ENCODE peak calls at places on chromosomes 11 and 22, in five cellular contexts. One of them, this sample, is unnamed.

GRCh38 chr22:36510966-36511881 is 4.4 kb upstream of the FOXRED2 start:
- DNase-seq in brain microvascular endothelial cell: peak; percentile 51
- DNase-seq in cardiac fibroblast: peak; percentile 67
- DNase-seq in Calu3: peak; percentile 46
- DNase-seq in hepatocyte: peak; percentile 74
- DNase-seq in this sample: no peak

GRCh38 chr11:44709966-44710365 is 16.8 kb upstream of the TSPAN18 start:
- DNase-seq in brain microvascular endothelial cell: no peak
- DNase-seq in cardiac fibroblast: peak; percentile 27
- DNase-seq in Calu3: no peak
- DNase-seq in hepatocyte: no peak
- DNase-seq in this sample: no peak

GRCh38 chr11:6418199-6418957 is 516 bp downstream of the APBB1 start:
- DNase-seq in Calu3: no peak
- DNase-seq in hepatocyte: peak; percentile 50
- DNase-seq in brain microvascular endothelial cell: no peak
- DNase-seq in cardiac fibroblast: no peak
- DNase-seq in this sample: no peak

GRCh38 chr22:49793871-49794270 is 33.8 kb downstream of the BRD1 start:
- DNase-seq in Calu3: no peak
- DNase-seq in cardiac fibroblast: no peak
- DNase-seq in hepatocyte: no peak
- DNase-seq in brain microvascular endothelial cell: no peak
- DNase-seq in this sample: no peak

GRCh38 chr22:26784772-26785171 is 127.4 kb downstream of the MIAT start:
- DNase-seq in brain microvascular endothelial cell: no peak
- DNase-seq in cardiac fibroblast: no peak
- DNase-seq in Calu3: no peak
- DNase-seq in hepatocyte: no peak
- DNase-seq in this sample: no peak

GRCh38 chr11:20611892-20612291 is 12.5 kb downstream of the SLC6A5 start:
- DNase-seq in hepatocyte: no peak
- DNase-seq in cardiac fibroblast: peak; percentile 76
- DNase-seq in brain microvascular endothelial cell: no peak
- DNase-seq in Calu3: no peak
- DNase-seq in this sample: no peak

GRCh38 chr11:27087425-27087824 is 46.8 kb downstream of the BBOX1 start:
- DNase-seq in cardiac fibroblast: peak; percentile 4
- DNase-seq in hepatocyte: no peak
- DNase-seq in Calu3: no peak
- DNase-seq in brain microvascular endothelial cell: peak; percentile 20
- DNase-seq in this sample: no peak

GRCh38 chr11:83687787-83688186 is 401.6 kb upstream of the CCDC90B start:
- DNase-seq in Calu3: no peak
- DNase-seq in brain microvascular endothelial cell: no peak
- DNase-seq in cardiac fibroblast: no peak
- DNase-seq in hepatocyte: no peak
- DNase-seq in this sample: no peak

GRCh38 chr11:64266339-64266738 is 15.0 kb downstream of the PLCB3 start:
- DNase-seq in Calu3: no peak
- DNase-seq in cardiac fibroblast: peak; percentile 64
- DNase-seq in brain microvascular endothelial cell: peak; percentile 45
- DNase-seq in hepatocyte: no peak
- DNase-seq in this sample: no peak

GRCh38 chr11:125476721-125477120 is 19.3 kb downstream of the FEZ1 start:
- DNase-seq in cardiac fibroblast: no peak
- DNase-seq in brain microvascular endothelial cell: no peak
- DNase-seq in Calu3: no peak
- DNase-seq in hepatocyte: no peak
- DNase-seq in this sample: no peak

GRCh38 chr22:29890760-29891159 is 7.8 kb downstream of the MTMR3 start:
- DNase-seq in hepatocyte: no peak
- DNase-seq in cardiac fibroblast: no peak
- DNase-seq in brain microvascular endothelial cell: no peak
- DNase-seq in Calu3: no peak
- DNase-seq in this sample: no peak

GRCh38 chr11:7582338-7582985 is 68.7 kb downstream of the PPFIBP2 start:
- DNase-seq in hepatocyte: no peak
- DNase-seq in cardiac fibroblast: no peak
- DNase-seq in brain microvascular endothelial cell: no peak
- DNase-seq in Calu3: no peak
- DNase-seq in this sample: no peak

GRCh38 chr11:125262194-125262824 is 97.8 kb downstream of the PKNOX2 start:
- DNase-seq in cardiac fibroblast: no peak
- DNase-seq in brain microvascular endothelial cell: no peak
- DNase-seq in Calu3: no peak
- DNase-seq in hepatocyte: peak; percentile 33
- DNase-seq in this sample: no peak

GRCh38 chr22:29319072-29319471 is 3.6 kb upstream of the RASL10A start:
- DNase-seq in brain microvascular endothelial cell: no peak
- DNase-seq in cardiac fibroblast: no peak
- DNase-seq in Calu3: no peak
- DNase-seq in hepatocyte: no peak
- DNase-seq in this sample: no peak

GRCh38 chr11:78869293-78869692 is 294.6 kb upstream of the NARS2 start:
- DNase-seq in brain microvascular endothelial cell: no peak
- DNase-seq in cardiac fibroblast: no peak
- DNase-seq in hepatocyte: no peak
- DNase-seq in Calu3: no peak
- DNase-seq in this sample: no peak

GRCh38 chr11:31160504-31161422 is 208.8 kb downstream of the DCDC1 start:
- DNase-seq in cardiac fibroblast: peak; percentile 2
- DNase-seq in Calu3: no peak
- DNase-seq in hepatocyte: no peak
- DNase-seq in brain microvascular endothelial cell: no peak
- DNase-seq in this sample: no peak

GRCh38 chr11:6443269-6444003 is 2.6 kb upstream of the HPX start:
- DNase-seq in brain microvascular endothelial cell: peak; percentile 40
- DNase-seq in hepatocyte: peak; percentile 74
- DNase-seq in cardiac fibroblast: peak; percentile 60
- DNase-seq in Calu3: peak; percentile 61
- DNase-seq in this sample: peak; percentile 77

GRCh38 chr11:106461839-106462545 is 384.5 kb downstream of the AASDHPPT start:
- DNase-seq in brain microvascular endothelial cell: peak; percentile 75
- DNase-seq in hepatocyte: no peak
- DNase-seq in cardiac fibroblast: no peak
- DNase-seq in Calu3: no peak
- DNase-seq in this sample: no peak

GRCh38 chr11:11624926-11625325 is 3.1 kb upstream of the GALNT18 start:
- DNase-seq in Calu3: no peak
- DNase-seq in cardiac fibroblast: no peak
- DNase-seq in brain microvascular endothelial cell: no peak
- DNase-seq in hepatocyte: no peak
- DNase-seq in this sample: no peak

GRCh38 chr22:31830721-31831070 is 76.9 kb downstream of the DEPDC5 start:
- DNase-seq in hepatocyte: no peak
- DNase-seq in Calu3: no peak
- DNase-seq in brain microvascular endothelial cell: no peak
- DNase-seq in cardiac fibroblast: no peak
- DNase-seq in this sample: no peak

GRCh38 chr11:102010776-102011500 is 36.3 kb upstream of the CFAP300 start:
- DNase-seq in Calu3: peak; percentile 75
- DNase-seq in cardiac fibroblast: peak; percentile 94
- DNase-seq in brain microvascular endothelial cell: peak; percentile 89
- DNase-seq in hepatocyte: peak; percentile 89
- DNase-seq in this sample: no peak

GRCh38 chr11:68750197-68750987 is 928 bp downstream of the TESMIN start:
- DNase-seq in cardiac fibroblast: no peak
- DNase-seq in Calu3: no peak
- DNase-seq in hepatocyte: peak; percentile 46
- DNase-seq in brain microvascular endothelial cell: no peak
- DNase-seq in this sample: peak; percentile 51

GRCh38 chr22:26615149-26615548 is 2.7 kb downstream of the CRYBB1 start:
- DNase-seq in Calu3: no peak
- DNase-seq in cardiac fibroblast: no peak
- DNase-seq in hepatocyte: no peak
- DNase-seq in brain microvascular endothelial cell: no peak
- DNase-seq in this sample: peak; percentile 57

GRCh38 chr22:25153961-25154685 is 45.5 kb upstream of the CRYBB3 start:
- DNase-seq in Calu3: peak; percentile 84
- DNase-seq in hepatocyte: peak; percentile 60
- DNase-seq in cardiac fibroblast: peak; percentile 66
- DNase-seq in brain microvascular endothelial cell: peak; percentile 7
- DNase-seq in this sample: no peak

GRCh38 chr11:117980716-117981115 is 5.5 kb upstream of the IL10RA start:
- DNase-seq in brain microvascular endothelial cell: no peak
- DNase-seq in hepatocyte: no peak
- DNase-seq in cardiac fibroblast: no peak
- DNase-seq in Calu3: no peak
- DNase-seq in this sample: no peak

GRCh38 chr22:20656902-20657836 is 116.7 kb upstream of the SERPIND1 start:
- DNase-seq in brain microvascular endothelial cell: no peak
- DNase-seq in hepatocyte: no peak
- DNase-seq in cardiac fibroblast: peak; percentile 7
- DNase-seq in Calu3: no peak
- DNase-seq in this sample: no peak

GRCh38 chr11:118277312-118277711 is 13.2 kb upstream of the MPZL2 start:
- DNase-seq in cardiac fibroblast: peak; percentile 77
- DNase-seq in Calu3: peak; percentile 57
- DNase-seq in hepatocyte: no peak
- DNase-seq in brain microvascular endothelial cell: no peak
- DNase-seq in this sample: peak; percentile 13

GRCh38 chr11:79173615-79174014 is 267.2 kb downstream of the TENM4 start:
- DNase-seq in brain microvascular endothelial cell: peak; percentile 48
- DNase-seq in cardiac fibroblast: peak; percentile 66
- DNase-seq in Calu3: no peak
- DNase-seq in hepatocyte: peak; percentile 20
- DNase-seq in this sample: no peak

GRCh38 chr22:40190501-40190900 is 12.8 kb downstream of the TNRC6B start:
- DNase-seq in hepatocyte: peak; percentile 49
- DNase-seq in Calu3: no peak
- DNase-seq in cardiac fibroblast: no peak
- DNase-seq in brain microvascular endothelial cell: no peak
- DNase-seq in this sample: no peak

GRCh38 chr22:40183029-40183581 is 5.4 kb downstream of the TNRC6B start:
- DNase-seq in cardiac fibroblast: peak; percentile 87
- DNase-seq in hepatocyte: peak; percentile 80
- DNase-seq in Calu3: no peak
- DNase-seq in brain microvascular endothelial cell: peak; percentile 66
- DNase-seq in this sample: no peak

GRCh38 chr22:40182231-40182835 is 4.6 kb downstream of the TNRC6B start:
- DNase-seq in hepatocyte: no peak
- DNase-seq in cardiac fibroblast: no peak
- DNase-seq in Calu3: no peak
- DNase-seq in brain microvascular endothelial cell: no peak
- DNase-seq in this sample: no peak

GRCh38 chr22:40189979-40190378 is 12.3 kb downstream of the TNRC6B start:
- DNase-seq in hepatocyte: no peak
- DNase-seq in Calu3: no peak
- DNase-seq in cardiac fibroblast: peak; percentile 18
- DNase-seq in brain microvascular endothelial cell: no peak
- DNase-seq in this sample: no peak

DNA sequence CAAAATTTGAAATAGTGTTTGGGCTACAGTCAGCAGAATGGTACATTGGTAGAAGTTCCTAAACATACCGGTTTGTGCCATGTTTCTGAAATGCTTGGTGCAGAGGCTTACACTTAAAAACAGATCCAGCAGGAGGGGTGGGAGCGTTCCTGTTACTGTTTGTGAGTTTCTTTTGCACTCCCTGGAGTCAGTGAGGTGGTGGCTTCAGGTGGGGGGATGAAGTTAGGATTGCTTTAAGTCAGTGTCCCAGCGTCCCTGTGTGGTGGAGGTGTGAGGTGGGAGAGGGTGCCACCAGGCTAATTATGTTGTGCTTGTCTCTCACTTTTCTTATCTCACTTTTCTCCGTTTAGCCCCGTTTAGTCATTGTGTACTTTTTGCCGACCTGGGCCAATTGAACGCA is 9.7 kb downstream of the TNRC6B start:
- DNase-seq in Calu3: no peak
- DNase-seq in cardiac fibroblast: no peak
- DNase-seq in hepatocyte: no peak
- DNase-seq in brain microvascular endothelial cell: no peak
- DNase-seq in this sample: no peak
- TF ChIP-seq CTCF in Calu3: no peak
- TF ChIP-seq CTCF in cardiac fibroblast: no peak
- TF ChIP-seq CTCF in hepatocyte: no peak
- TF ChIP-seq CTCF in brain microvascular endothelial cell: no peak
- TF ChIP-seq CTCF in this sample: no peak

DNA sequence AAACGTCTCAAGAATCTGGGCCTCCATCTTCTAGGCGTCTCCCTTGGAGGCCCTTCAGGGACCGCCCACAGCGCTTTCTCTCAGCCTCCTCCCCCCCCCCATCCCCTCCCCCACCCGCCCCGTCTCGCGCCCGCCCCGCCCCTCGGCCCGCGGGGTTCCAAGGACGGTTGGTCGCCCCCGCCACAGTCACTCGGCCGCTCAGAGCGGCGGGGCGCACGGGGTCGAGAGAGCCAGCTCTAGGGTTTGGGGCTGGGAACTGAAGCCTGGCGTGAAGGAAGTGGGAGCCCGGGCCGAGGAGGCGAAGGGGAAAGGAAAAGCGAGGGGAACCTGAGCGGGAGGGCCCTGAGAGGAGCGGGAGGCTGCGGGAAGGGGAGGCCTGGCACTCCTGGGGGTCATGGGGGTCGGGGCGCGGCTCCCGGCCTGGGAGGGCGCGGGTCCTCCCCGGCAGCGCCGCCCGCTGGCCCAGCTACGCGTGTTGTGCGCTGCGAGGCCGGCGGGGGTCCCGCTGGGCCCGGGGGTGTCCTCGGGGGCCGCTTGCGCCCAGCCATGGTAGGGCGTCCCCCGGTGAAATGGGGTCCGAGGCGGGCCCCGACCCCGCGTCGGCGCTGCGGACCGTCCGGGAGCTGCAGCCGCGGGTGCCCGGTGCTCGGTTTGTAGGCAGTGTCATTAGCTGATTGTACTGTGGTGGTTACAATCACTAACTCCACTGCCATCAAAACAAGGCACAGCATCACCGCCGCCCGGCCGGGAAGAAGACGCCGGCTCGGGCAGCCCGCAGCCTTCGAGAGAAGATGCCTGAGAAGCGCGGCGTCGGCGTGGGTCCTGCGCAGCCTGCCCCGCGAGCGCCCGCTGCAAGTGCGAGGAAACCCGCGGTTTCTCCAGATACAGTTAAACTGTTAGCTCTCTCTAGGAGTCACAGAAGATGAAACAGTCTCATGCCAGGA is at the start of gene BTG4:
- DNase-seq in hepatocyte: peak; percentile 34
- DNase-seq in cardiac fibroblast: no peak
- DNase-seq in Calu3: peak; percentile 15
- DNase-seq in brain microvascular endothelial cell: no peak
- DNase-seq in this sample: peak; percentile 51
- TF ChIP-seq CTCF in hepatocyte: no peak
- TF ChIP-seq CTCF in cardiac fibroblast: no peak
- TF ChIP-seq CTCF in Calu3: no peak
- TF ChIP-seq CTCF in brain microvascular endothelial cell: no peak
- TF ChIP-seq CTCF in this sample: no peak

GRCh38 chr11:114606003-114606801 is 10.6 kb upstream of the NXPE4 start:
- DNase-seq in cardiac fibroblast: peak; percentile 4
- DNase-seq in hepatocyte: no peak
- DNase-seq in brain microvascular endothelial cell: no peak
- DNase-seq in Calu3: no peak
- DNase-seq in this sample: no peak
- TF ChIP-seq CTCF in cardiac fibroblast: no peak
- TF ChIP-seq CTCF in hepatocyte: no peak
- TF ChIP-seq CTCF in brain microvascular endothelial cell: no peak
- TF ChIP-seq CTCF in Calu3: no peak
- TF ChIP-seq CTCF in this sample: no peak

GRCh38 chr11:115581871-115582639 is 77.8 kb upstream of the CADM1 start:
- DNase-seq in Calu3: no peak
- DNase-seq in cardiac fibroblast: no peak
- DNase-seq in hepatocyte: peak; percentile 25
- DNase-seq in brain microvascular endothelial cell: no peak
- DNase-seq in this sample: no peak
- TF ChIP-seq CTCF in Calu3: no peak
- TF ChIP-seq CTCF in cardiac fibroblast: no peak
- TF ChIP-seq CTCF in hepatocyte: peak; percentile 26
- TF ChIP-seq CTCF in brain microvascular endothelial cell: no peak
- TF ChIP-seq CTCF in this sample: no peak

This sample was measured in GM20000.